ENCODE peak calls at places on chromosomes 2 and 18, in five cellular contexts. C is EL, E is endothelial cell of umbilical vein, A is myocyte, R is stromal cell of bone marrow. T is an unnamed sample.

GRCh38 chr2:131641414-131642206 is 113.9 kb downstream of the CCDC74A start:
- DNase-seq in E (no peak), C (no peak), R (peak; percentile 21), A (peak; percentile 42), T (no peak)

GRCh38 chr2:120669971-120670370 is 65.7 kb upstream of the GLI2 start:
- DNase-seq in C (no peak), R (no peak), E (no peak), A (no peak), T (no peak)

GRCh38 chr2:230721712-230722111 is 9.1 kb downstream of the CAB39 start:
- DNase-seq in A (no peak), R (no peak), E (no peak), C (peak; percentile 61), T (no peak)

GRCh38 chr2:216498418-216499413 is at the start of gene RPL37A:
- DNase-seq in C (peak; percentile 95), E (peak; percentile 96), R (peak; percentile 94), A (peak; percentile 98), T (peak; percentile 87)

GRCh38 chr2:234839285-234839684 is 112.5 kb upstream of the SH3BP4 start:
- DNase-seq in C (no peak), R (no peak), A (no peak), E (no peak), T (no peak)

GRCh38 chr2:3751281-3751680 is 47.9 kb downstream of the DCDC2C start:
- DNase-seq in E (no peak), R (no peak), C (no peak), A (no peak), T (no peak)

GRCh38 chr2:213021971-213022899 is 129.2 kb downstream of the IKZF2 start:
- DNase-seq in E (no peak), C (peak; percentile 84), A (peak; percentile 79), R (peak; percentile 33), T (no peak)

GRCh38 chr2:171523339-171523931 is 1.2 kb downstream of the CYBRD1 start:
- DNase-seq in C (peak; percentile 85), A (peak; percentile 83), R (peak; percentile 61), E (peak; percentile 87), T (peak; percentile 61)

GRCh38 chr2:174600349-174600748 is 2.7 kb upstream of the WIPF1 start:
- DNase-seq in C (no peak), E (no peak), R (no peak), A (no peak), T (no peak)

GRCh38 chr2:16617282-16618266 is 48.1 kb downstream of the CYRIA start:
- DNase-seq in E (peak; percentile 59), A (peak; percentile 64), C (no peak), R (no peak), T (no peak)

GRCh38 chr18:505483-506122 is 5.1 kb upstream of the COLEC12 start:
- DNase-seq in R (no peak), A (no peak), E (no peak), C (no peak), T (no peak)

GRCh38 chr2:150878347-150878746 is 383.3 kb downstream of the RBM43 start:
- DNase-seq in E (no peak), R (peak; percentile 59), A (peak; percentile 42), C (peak; percentile 60), T (no peak)

GRCh38 chr18:12060182-12060870 is 33.3 kb upstream of the ANKRD62 start:
- DNase-seq in R (no peak), C (no peak), E (no peak), A (no peak), T (no peak)

GRCh38 chr2:2892892-2893291 is 484.7 kb downstream of the EIPR1 start:
- DNase-seq in A (no peak), R (no peak), E (no peak), C (no peak), T (no peak)

GRCh38 chr2:159785195-159785594 is 12.8 kb downstream of the CD302 start:
- DNase-seq in C (no peak), A (no peak), R (no peak), E (no peak), T (no peak)

GRCh38 chr2:20632446-20632990 is 18.4 kb downstream of the HS1BP3 start:
- DNase-seq in R (no peak), E (no peak), C (no peak), A (no peak), T (no peak)

GRCh38 chr2:128445533-128445900 is 126.8 kb upstream of the HS6ST1 start:
- DNase-seq in C (no peak), R (no peak), E (no peak), A (no peak), T (no peak)

T was measured in pulmonary artery endothelial cell.